ENCODE peak calls at places on chromosomes 5 and 9, in five cellular contexts. One of them, this sample, is unnamed.

GRCh38 chr5:14580037-14581034 is 1.3 kb upstream of the OTULINL start:
- DNase-seq in HepG2: no peak
- DNase-seq in stomach: no peak
- DNase-seq in HCT116: no peak
- DNase-seq in sigmoid colon: no peak
- DNase-seq in this sample: no peak

GRCh38 chr9:137466041-137466799 is 7.1 kb upstream of the NSMF start:
- DNase-seq in HepG2: no peak
- DNase-seq in sigmoid colon: no peak
- DNase-seq in stomach: no peak
- DNase-seq in HCT116: no peak
- DNase-seq in this sample: no peak

GRCh38 chr9:22037954-22038690 is 29.0 kb upstream of the CDKN2B start:
- DNase-seq in HepG2: no peak
- DNase-seq in stomach: no peak
- DNase-seq in HCT116: peak
- DNase-seq in sigmoid colon: no peak
- DNase-seq in this sample: no peak

GRCh38 chr5:73985145-73985544 is 359.1 kb downstream of the ARHGEF28 start:
- DNase-seq in HCT116: peak
- DNase-seq in HepG2: peak
- DNase-seq in sigmoid colon: no peak
- DNase-seq in stomach: no peak
- DNase-seq in this sample: no peak

GRCh38 chr5:154481584-154482381 is 3.8 kb upstream of the HAND1 start:
- DNase-seq in HCT116: no peak
- DNase-seq in sigmoid colon: no peak
- DNase-seq in stomach: no peak
- DNase-seq in HepG2: no peak
- DNase-seq in this sample: no peak

GRCh38 chr5:81759632-81760005 is 8.7 kb upstream of the SSBP2 start:
- DNase-seq in sigmoid colon: no peak
- DNase-seq in HCT116: no peak
- DNase-seq in stomach: no peak
- DNase-seq in HepG2: no peak
- DNase-seq in this sample: no peak

GRCh38 chr5:102865510-102866314 is 110.6 kb downstream of the PAM start:
- DNase-seq in HCT116: peak
- DNase-seq in sigmoid colon: peak
- DNase-seq in stomach: peak
- DNase-seq in HepG2: no peak
- DNase-seq in this sample: peak

GRCh38 chr5:22627029-22627428 is 226.1 kb downstream of the CDH12 start:
- DNase-seq in HepG2: no peak
- DNase-seq in HCT116: no peak
- DNase-seq in stomach: no peak
- DNase-seq in sigmoid colon: no peak
- DNase-seq in this sample: no peak

GRCh38 chr5:104430977-104431620 is 868.5 kb upstream of the NUDT12 start:
- DNase-seq in stomach: no peak
- DNase-seq in HepG2: no peak
- DNase-seq in HCT116: no peak
- DNase-seq in sigmoid colon: no peak
- DNase-seq in this sample: no peak

GRCh38 chr9:86614871-86615849 is 260.9 kb upstream of the TUT7 start:
- DNase-seq in HCT116: no peak
- DNase-seq in stomach: no peak
- DNase-seq in HepG2: peak
- DNase-seq in sigmoid colon: no peak
- DNase-seq in this sample: no peak

GRCh38 chr9:103210607-103211006 is 215.5 kb downstream of the CYLC2 start:
- DNase-seq in HCT116: no peak
- DNase-seq in stomach: no peak
- DNase-seq in sigmoid colon: no peak
- DNase-seq in HepG2: no peak
- DNase-seq in this sample: no peak

GRCh38 chr5:173458819-173459218 is 130.6 kb upstream of the STC2 start:
- DNase-seq in stomach: no peak
- DNase-seq in HepG2: no peak
- DNase-seq in sigmoid colon: no peak
- DNase-seq in HCT116: no peak
- DNase-seq in this sample: no peak

GRCh38 chr5:37626266-37626665 is 213.6 kb downstream of the GDNF start:
- DNase-seq in sigmoid colon: no peak
- DNase-seq in HepG2: no peak
- DNase-seq in HCT116: no peak
- DNase-seq in stomach: no peak
- DNase-seq in this sample: no peak

GRCh38 chr5:5341531-5342292 is 80.8 kb upstream of the ICE1 start:
- DNase-seq in HCT116: no peak
- DNase-seq in HepG2: no peak
- DNase-seq in sigmoid colon: no peak
- DNase-seq in stomach: no peak
- DNase-seq in this sample: no peak

GRCh38 chr9:89731262-89731980 is 126.6 kb downstream of the GADD45G start:
- DNase-seq in HepG2: no peak
- DNase-seq in HCT116: no peak
- DNase-seq in sigmoid colon: no peak
- DNase-seq in stomach: no peak
- DNase-seq in this sample: no peak

GRCh38 chr5:161676109-161676508 is 9.4 kb upstream of the GABRA6 start:
- DNase-seq in HepG2: peak
- DNase-seq in HCT116: no peak
- DNase-seq in sigmoid colon: no peak
- DNase-seq in stomach: no peak
- DNase-seq in this sample: no peak

GRCh38 chr9:98092633-98092971 is 26.4 kb downstream of the TRIM14 start:
- DNase-seq in stomach: no peak
- DNase-seq in sigmoid colon: no peak
- DNase-seq in HCT116: no peak
- DNase-seq in HepG2: no peak
- DNase-seq in this sample: no peak

GRCh38 chr9:109341561-109341960 is 20.7 kb upstream of the EPB41L4B start:
- DNase-seq in stomach: no peak
- DNase-seq in sigmoid colon: no peak
- DNase-seq in HCT116: no peak
- DNase-seq in HepG2: no peak
- DNase-seq in this sample: no peak

GRCh38 chr9:87497604-87498045 is at the start of gene DAPK1:
- DNase-seq in HCT116: peak
- DNase-seq in HepG2: peak
- DNase-seq in stomach: peak
- DNase-seq in sigmoid colon: peak
- DNase-seq in this sample: peak

GRCh38 chr5:28523887-28524637 is 1485.7 kb upstream of the CDH9 start:
- DNase-seq in sigmoid colon: no peak
- DNase-seq in HepG2: no peak
- DNase-seq in HCT116: no peak
- DNase-seq in stomach: no peak
- DNase-seq in this sample: no peak

GRCh38 chr9:86795861-86796497 is 151.3 kb downstream of the GAS1 start:
- DNase-seq in stomach: no peak
- DNase-seq in HCT116: no peak
- DNase-seq in HepG2: no peak
- DNase-seq in sigmoid colon: peak
- DNase-seq in this sample: no peak

GRCh38 chr9:126058631-126059030 is 268.0 kb upstream of the MVB12B start:
- DNase-seq in stomach: no peak
- DNase-seq in sigmoid colon: no peak
- DNase-seq in HCT116: no peak
- DNase-seq in HepG2: no peak
- DNase-seq in this sample: no peak

GRCh38 chr5:169416583-169417196 is 115.8 kb upstream of the SLIT3 start:
- DNase-seq in HCT116: no peak
- DNase-seq in sigmoid colon: no peak
- DNase-seq in stomach: no peak
- DNase-seq in HepG2: no peak
- DNase-seq in this sample: no peak

GRCh38 chr9:34253460-34253837 is 74.6 kb downstream of the UBAP1 start:
- DNase-seq in HepG2: no peak
- DNase-seq in stomach: no peak
- DNase-seq in HCT116: no peak
- DNase-seq in sigmoid colon: peak
- DNase-seq in this sample: no peak

GRCh38 chr9:108634164-108634563 is 221.6 kb downstream of the ACTL7B start:
- DNase-seq in sigmoid colon: no peak
- DNase-seq in HepG2: no peak
- DNase-seq in HCT116: peak
- DNase-seq in stomach: peak
- DNase-seq in this sample: no peak

GRCh38 chr5:139435676-139436075 is 3.6 kb downstream of the DNAJC18 start:
- DNase-seq in HCT116: no peak
- DNase-seq in stomach: no peak
- DNase-seq in HepG2: no peak
- DNase-seq in sigmoid colon: no peak
- DNase-seq in this sample: no peak

GRCh38 chr5:139443766-139444473 is 4.6 kb upstream of the DNAJC18 start:
- DNase-seq in HepG2: no peak
- DNase-seq in sigmoid colon: peak
- DNase-seq in stomach: no peak
- DNase-seq in HCT116: no peak
- DNase-seq in this sample: no peak

GRCh38 chr5:139439013-139439903 is at the start of gene DNAJC18:
- DNase-seq in sigmoid colon: peak
- DNase-seq in stomach: peak
- DNase-seq in HepG2: peak
- DNase-seq in HCT116: peak
- DNase-seq in this sample: peak

GRCh38 chr5:139438707-139439012 is 665 bp downstream of the DNAJC18 start:
- DNase-seq in HCT116: no peak
- DNase-seq in stomach: no peak
- DNase-seq in sigmoid colon: peak
- DNase-seq in HepG2: no peak
- DNase-seq in this sample: no peak
- TF ChIP-seq POLR2AphosphoS5 in HCT116: no peak
- TF ChIP-seq POLR2AphosphoS5 in stomach: no peak
- TF ChIP-seq POLR2AphosphoS5 in sigmoid colon: no peak
- TF ChIP-seq POLR2AphosphoS5 in HepG2: no peak
- TF ChIP-seq POLR2AphosphoS5 in this sample: no peak

DNA sequence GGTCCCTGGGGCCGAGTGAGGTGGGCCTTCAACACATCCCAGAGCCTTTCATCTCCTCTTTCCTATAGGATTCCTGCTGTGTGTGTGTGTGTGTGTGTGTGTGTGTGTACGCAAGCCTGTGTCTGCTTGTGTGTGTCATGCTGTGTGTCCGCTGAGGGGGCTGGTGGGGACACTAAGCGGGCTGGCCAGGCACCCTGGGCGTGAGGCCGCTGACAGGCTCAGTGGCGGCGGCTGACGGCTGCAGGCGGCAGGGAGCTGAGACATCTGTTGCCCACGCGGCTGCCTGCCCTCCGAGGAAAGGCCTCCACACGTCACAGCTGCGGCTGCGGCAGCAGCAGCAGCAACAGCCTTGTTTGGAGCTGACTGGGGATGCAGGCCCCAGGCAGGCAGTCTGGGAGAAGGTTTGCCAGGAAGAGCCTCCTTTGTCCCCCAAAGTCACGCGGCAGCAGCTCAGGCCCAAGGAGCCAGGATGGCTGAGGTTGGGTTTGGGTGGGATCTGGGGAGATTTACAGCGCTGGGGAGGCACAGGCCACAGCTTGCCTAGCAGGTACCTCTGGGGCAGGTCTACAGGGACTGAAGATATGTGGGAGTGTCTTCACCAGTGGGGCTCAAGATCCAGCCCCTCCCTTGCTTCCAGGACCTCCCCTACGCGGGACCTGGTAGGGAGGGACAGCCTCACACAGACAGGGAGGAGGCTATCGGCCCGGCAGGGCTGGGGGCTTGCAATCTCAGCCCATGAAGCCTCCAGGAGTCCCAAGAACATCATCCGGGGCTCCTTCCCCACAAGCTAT is 1.8 kb downstream of the PDLIM4 start:
- DNase-seq in sigmoid colon: peak
- DNase-seq in HepG2: no peak
- DNase-seq in stomach: peak
- DNase-seq in HCT116: no peak
- DNase-seq in this sample: no peak
- TF ChIP-seq POLR2A in sigmoid colon: peak
- TF ChIP-seq POLR2A in HepG2: no peak
- TF ChIP-seq POLR2A in stomach: no peak
- TF ChIP-seq POLR2A in HCT116: no peak
- TF ChIP-seq POLR2A in this sample: no peak

GRCh38 chr5:124511791-124512190 is 234.6 kb downstream of the ZNF608 start:
- DNase-seq in stomach: no peak
- DNase-seq in HCT116: no peak
- DNase-seq in sigmoid colon: no peak
- DNase-seq in HepG2: no peak
- DNase-seq in this sample: no peak
- TF ChIP-seq POLR2AphosphoS5 in stomach: no peak
- TF ChIP-seq POLR2AphosphoS5 in HCT116: no peak
- TF ChIP-seq POLR2AphosphoS5 in sigmoid colon: no peak
- TF ChIP-seq POLR2AphosphoS5 in HepG2: no peak
- TF ChIP-seq POLR2AphosphoS5 in this sample: no peak

DNA sequence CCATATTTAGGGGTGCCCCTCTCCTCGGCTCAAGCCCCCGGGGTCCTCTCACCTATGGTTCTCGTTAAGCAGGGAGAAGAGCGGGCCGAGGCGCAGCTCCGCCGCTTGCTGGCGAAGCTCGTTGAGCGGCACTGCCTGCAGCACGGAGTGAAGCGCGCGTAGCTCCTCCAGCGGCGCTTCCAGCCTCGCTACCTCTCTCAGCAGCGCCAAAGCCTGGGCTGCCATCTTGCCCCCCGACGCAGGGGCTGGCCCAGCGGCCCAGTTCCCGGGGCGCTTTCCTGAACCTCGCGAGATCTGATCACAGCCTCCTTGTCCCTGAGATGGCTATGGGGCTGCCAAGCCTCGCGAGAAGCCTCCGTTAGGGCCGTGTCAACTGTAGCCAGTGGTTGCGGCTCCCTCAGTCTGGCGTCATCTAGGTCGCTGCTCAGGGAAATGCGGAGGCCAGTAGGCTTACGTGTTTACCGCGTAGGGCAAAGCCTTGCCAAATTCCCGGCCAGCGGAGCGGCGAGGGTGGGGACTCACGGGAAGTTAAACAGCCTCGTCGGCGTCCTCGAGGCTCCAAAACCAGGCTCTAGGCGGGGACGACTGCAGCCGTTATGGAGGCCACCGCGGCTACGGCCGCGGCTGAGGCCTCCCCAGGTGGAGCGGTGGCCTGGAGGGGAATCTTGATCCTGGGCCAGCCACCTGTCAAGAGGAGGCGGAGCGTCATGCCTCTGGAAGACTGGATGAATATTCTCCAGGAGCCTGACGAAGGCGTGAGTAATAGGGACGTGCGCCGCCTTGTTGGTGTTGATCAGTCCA is at the start of gene PSMD5:
- DNase-seq in HepG2: peak
- DNase-seq in stomach: peak
- DNase-seq in sigmoid colon: peak
- DNase-seq in HCT116: peak
- DNase-seq in this sample: peak
- TF ChIP-seq POLR2A in HepG2: peak
- TF ChIP-seq POLR2A in stomach: no peak
- TF ChIP-seq POLR2A in sigmoid colon: peak
- TF ChIP-seq POLR2A in HCT116: peak
- TF ChIP-seq POLR2A in this sample: peak